ENCODE peak calls at places on chromosomes 7 and 10, in seven cellular contexts. H, W, J, R, V, O and A are unnamed samples.

GRCh38 chr10:97079157-97079435 is 106.7 kb downstream of the SLIT1 start:
- DNase-seq in H (no peak), O (no peak), W (no peak), R (no peak), V (no peak), J (no peak), A (no peak)

GRCh38 chr7:129540340-129540739 is 38.0 kb downstream of the SMKR1 start:
- DNase-seq in R (no peak), H (no peak), V (no peak), W (no peak), O (no peak), J (no peak), A (no peak)

GRCh38 chr7:42107484-42107883 is 129.5 kb downstream of the GLI3 start:
- DNase-seq in J (no peak), O (peak; percentile 39), V (no peak), R (no peak), H (peak; percentile 18), W (no peak), A (no peak)

GRCh38 chr7:153454283-153454682 is 597.9 kb upstream of the DPP6 start:
- DNase-seq in R (no peak), V (no peak), O (no peak), J (no peak), W (no peak), H (no peak), A (no peak)

GRCh38 chr10:29676732-29677131 is 42.0 kb upstream of the SVIL start:
- DNase-seq in J (no peak), W (no peak), R (no peak), V (no peak), O (no peak), H (no peak), A (no peak)

GRCh38 chr10:82847242-82847641 is 972.2 kb downstream of the NRG3 start:
- DNase-seq in O (no peak), W (no peak), V (no peak), H (no peak), R (no peak), J (no peak), A (no peak)

GRCh38 chr7:79876769-79877362 is 257.8 kb upstream of the GNAI1 start:
- DNase-seq in J (no peak), H (peak; percentile 88), O (peak; percentile 74), V (no peak), R (no peak), W (peak; percentile 92), A (no peak)

GRCh38 chr7:50690541-50691011 is 92.1 kb downstream of the GRB10 start:
- DNase-seq in V (no peak), O (peak; percentile 56), R (no peak), J (no peak), W (no peak), H (peak; percentile 35), A (no peak)

GRCh38 chr7:30519122-30519521 is 14.5 kb upstream of the GGCT start:
- DNase-seq in J (no peak), V (no peak), O (no peak), R (no peak), H (no peak), W (no peak), A (no peak)

GRCh38 chr7:96097802-96098201 is 224.1 kb downstream of the SLC25A13 start:
- DNase-seq in J (no peak), V (no peak), R (no peak), O (peak; percentile 19), H (peak; percentile 18), W (peak; percentile 27), A (no peak)

GRCh38 chr10:113135025-113135424 is 185.0 kb downstream of the TCF7L2 start:
- DNase-seq in R (no peak), J (no peak), V (no peak), H (no peak), O (no peak), W (no peak), A (no peak)